ENCODE peak calls at places on chromosome 10, in six cellular contexts. Z is neural progenitor cell; P is aorta; Q is OCI-LY7; N is PC-9; S is CD4-positive, alpha-beta memory T cell. U is an unnamed sample.

GRCh38 chr10:63137306-63137705 is 4.2 kb downstream of the NRBF2 start:
- DNase-seq in Z (no peak), P (no peak), Q (no peak), N (no peak), S (no peak), U (peak; percentile 68)

GRCh38 chr10:120336910-120337540 is 120.0 kb upstream of the PLPP4 start:
- DNase-seq in Z (peak; percentile 67), P (no peak), Q (peak; percentile 49), N (peak; percentile 24), S (peak; percentile 42), U (peak; percentile 69)

GRCh38 chr10:23192396-23192740 is 256 bp downstream of the PTF1A start:
- DNase-seq in Z (no peak), P (no peak), Q (no peak), N (no peak), S (no peak), U (no peak)

GRCh38 chr10:132933308-132934042 is 8.9 kb downstream of the CFAP46 start:
- DNase-seq in Z (no peak), P (peak; percentile 67), Q (no peak), N (no peak), S (no peak), U (no peak)

GRCh38 chr10:93749218-93749799 is 8.4 kb upstream of the LGI1 start:
- DNase-seq in Z (peak; percentile 51), P (no peak), Q (no peak), N (peak; percentile 35), S (no peak), U (no peak)

GRCh38 chr10:14035506-14035905 is 295.2 kb downstream of the FRMD4A start:
- DNase-seq in Z (no peak), P (no peak), Q (no peak), N (no peak), S (no peak), U (no peak)

GRCh38 chr10:108783897-108784296 is 1139.4 kb downstream of the XPNPEP1 start:
- DNase-seq in Z (peak; percentile 56), P (no peak), Q (peak; percentile 65), N (peak; percentile 0), S (no peak), U (no peak)

GRCh38 chr10:3530346-3531096 is 254.5 kb downstream of the KLF6 start:
- DNase-seq in Z (no peak), P (no peak), Q (no peak), N (no peak), S (no peak), U (no peak)

GRCh38 chr10:31929260-31929985 is 792 bp upstream of the ARHGAP12 start:
- DNase-seq in Z (peak; percentile 43), P (peak; percentile 82), Q (peak; percentile 33), N (peak; percentile 57), S (peak; percentile 46), U (peak; percentile 46)

GRCh38 chr10:73625004-73625883 is 16.0 kb downstream of the MYOZ1 start:
- DNase-seq in Z (peak; percentile 85), P (peak; percentile 80), Q (peak; percentile 41), N (peak; percentile 53), S (no peak), U (peak; percentile 65)

GRCh38 chr10:45040921-45041320 is 40.2 kb downstream of the ZNF22 start:
- DNase-seq in Z (no peak), P (no peak), Q (no peak), N (no peak), S (no peak), U (peak; percentile 34)

GRCh38 chr10:104614245-104614831 is 26.8 kb upstream of the SORCS3 start:
- DNase-seq in Z (peak; percentile 36), P (no peak), Q (peak; percentile 20), N (peak; percentile 25), S (no peak), U (no peak)

GRCh38 chr10:93461807-93462178 is 20.3 kb downstream of the MYOF start:
- DNase-seq in Z (no peak), P (no peak), Q (peak; percentile 89), N (no peak), S (no peak), U (peak; percentile 54)

GRCh38 chr10:44203535-44203934 is 181.4 kb downstream of the CXCL12 start:
- DNase-seq in Z (no peak), P (no peak), Q (no peak), N (no peak), S (no peak), U (no peak)

GRCh38 chr10:18179901-18180300 is 39.7 kb downstream of the CACNB2 start:
- DNase-seq in Z (no peak), P (no peak), Q (no peak), N (no peak), S (no peak), U (peak; percentile 80)

GRCh38 chr10:121157998-121158397 is 306.8 kb downstream of the WDR11 start:
- DNase-seq in Z (no peak), P (no peak), Q (no peak), N (no peak), S (no peak), U (peak; percentile 46)

GRCh38 chr10:88086187-88086954 is 222.9 kb downstream of the PTEN start:
- DNase-seq in Z (no peak), P (no peak), Q (no peak), N (no peak), S (no peak), U (peak; percentile 33)

GRCh38 chr10:92304061-92304460 is 13.1 kb downstream of the MARCHF5 start:
- DNase-seq in Z (no peak), P (no peak), Q (no peak), N (no peak), S (no peak), U (no peak)

GRCh38 chr10:124993345-124993708 is 51.4 kb downstream of the ZRANB1 start:
- DNase-seq in Z (no peak), P (no peak), Q (no peak), N (no peak), S (no peak), U (no peak)

GRCh38 chr10:91190388-91190870 is 30.0 kb upstream of the PCGF5 start:
- DNase-seq in Z (no peak), P (no peak), Q (no peak), N (no peak), S (no peak), U (no peak)

GRCh38 chr10:36489928-36490279 is 635.5 kb upstream of the ANKRD30A start:
- DNase-seq in Z (no peak), P (no peak), Q (no peak), N (no peak), S (no peak), U (no peak)

GRCh38 chr10:99329891-99330674 is 927 bp downstream of the CNNM1 start:
- DNase-seq in Z (peak; percentile 66), P (peak; percentile 75), Q (no peak), N (no peak), S (no peak), U (peak; percentile 27)

GRCh38 chr10:46310851-46311250 is 24.1 kb downstream of the ANTXRL start:
- DNase-seq in Z (no peak), P (peak; percentile 38), Q (no peak), N (no peak), S (no peak), U (no peak)

GRCh38 chr10:43264324-43264986 is 2.4 kb downstream of the RASGEF1A start:
- DNase-seq in Z (no peak), P (peak; percentile 67), Q (no peak), N (no peak), S (no peak), U (no peak)

GRCh38 chr10:112244197-112244596 is 39.0 kb upstream of the TECTB start:
- DNase-seq in Z (no peak), P (no peak), Q (no peak), N (no peak), S (no peak), U (no peak)

GRCh38 chr10:103687172-103687571 is 168.2 kb downstream of the SH3PXD2A start:
- DNase-seq in Z (no peak), P (no peak), Q (no peak), N (no peak), S (no peak), U (no peak)

GRCh38 chr10:62517252-62517651 is 143.1 kb downstream of the ZNF365 start:
- DNase-seq in Z (no peak), P (no peak), Q (no peak), N (no peak), S (no peak), U (no peak)

GRCh38 chr10:28327494-28327886 is 24.6 kb upstream of the MPP7 start:
- DNase-seq in Z (no peak), P (no peak), Q (no peak), N (no peak), S (no peak), U (peak; percentile 51)

GRCh38 chr10:86755454-86755739 is 1.0 kb upstream of the BMPR1A start:
- DNase-seq in Z (no peak), P (no peak), Q (no peak), N (no peak), S (no peak), U (no peak)

GRCh38 chr10:77405771-77406241 is 231.8 kb downstream of the KCNMA1 start:
- DNase-seq in Z (peak; percentile 82), P (peak; percentile 92), Q (no peak), N (peak; percentile 85), S (no peak), U (peak; percentile 62)

GRCh38 chr10:78267070-78267469 is 233.4 kb downstream of the RPS24 start:
- DNase-seq in Z (no peak), P (no peak), Q (no peak), N (no peak), S (no peak), U (peak; percentile 13)

DNA sequence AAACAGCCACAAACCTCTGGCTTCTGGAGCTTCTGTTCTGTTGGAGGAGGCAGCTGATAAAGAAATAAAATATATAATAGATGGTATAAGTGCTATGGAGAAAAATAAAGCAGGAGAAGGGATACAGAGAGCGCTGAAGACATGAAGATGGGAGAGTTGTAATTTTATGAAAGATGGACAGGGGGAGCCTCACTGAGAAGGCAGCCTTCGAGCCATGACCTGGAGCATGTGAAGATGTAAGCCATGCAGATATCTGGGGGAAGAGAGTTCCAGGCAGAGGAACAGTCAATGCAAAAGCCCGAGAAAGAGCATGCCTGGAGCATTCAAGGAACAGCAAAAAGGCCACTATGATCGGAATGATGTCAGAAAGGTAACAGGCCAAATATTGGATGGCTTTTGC is 187.5 kb downstream of the KIAA1217 start:
- DNase-seq in Z (no peak), P (no peak), Q (no peak), N (no peak), S (no peak), U (peak; percentile 11)
- H3K27ac ChIP-seq in Z (no peak overlapping the region), P (no peak overlapping the region), Q (no peak overlapping the region), N (no peak overlapping the region), S (no peak overlapping the region), U (no peak overlapping the region)

DNA sequence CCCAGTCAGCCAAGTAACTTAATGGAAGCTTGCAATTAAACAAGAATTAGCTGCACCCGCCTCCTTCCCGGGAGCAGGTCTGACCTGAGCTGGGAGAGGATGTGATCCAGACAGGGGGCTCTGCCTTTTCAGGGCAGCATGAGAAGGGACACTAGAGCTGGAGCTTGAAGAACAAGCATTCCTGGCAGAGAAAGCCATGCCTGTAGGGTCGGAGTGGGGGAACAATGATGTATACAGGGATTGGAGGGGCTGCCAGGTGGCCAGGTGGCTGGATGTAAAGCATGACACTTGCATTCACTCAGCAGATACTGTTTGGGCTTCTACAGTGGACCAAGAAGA is 112.5 kb downstream of the GRK5 start:
- DNase-seq in Z (no peak), P (no peak), Q (no peak), N (no peak), S (no peak), U (no peak)
- H3K36me3 ChIP-seq in Z (no peaks in the 10 kb centered on the region), P (no peaks in the 10 kb centered on the region), Q (no peaks in the 10 kb centered on the region), N (no peaks in the 10 kb centered on the region), S (no peaks in the 10 kb centered on the region), U (no peaks in the 10 kb centered on the region)

GRCh38 chr10:70481831-70482530 is 3.4 kb downstream of the PALD1 start:
- DNase-seq in Z (no peak), P (peak; percentile 84), Q (no peak), N (no peak), S (no peak), U (peak; percentile 41)
- H3K4me3 ChIP-seq in Z (no peak overlapping the region), P (no peak overlapping the region), Q (peak overlapping the region; percentile 95), N (no peak overlapping the region), S (no peak overlapping the region), U (no peak overlapping the region)

GRCh38 chr10:30833625-30833970 is 198.1 kb downstream of the ZNF438 start:
- DNase-seq in Z (no peak), P (no peak), Q (no peak), N (no peak), S (no peak), U (no peak)
- H3K27ac ChIP-seq in Z (no peak overlapping the region), P (no peak overlapping the region), Q (no peak overlapping the region), N (no peak overlapping the region), S (no peak overlapping the region), U (no peak overlapping the region)

U was measured in cardiac muscle cell.